ENCODE peak calls at places on chromosomes 12 and 14, in four cellular contexts. V is IMR-90; Y is effector memory CD4-positive, alpha-beta T cell; G is GM23338. D is an unnamed sample.
A peak's percentile ranks its signal among the peaks of the same experiment; 100 is the strongest.

GRCh38 chr14:99537399-99537798 is 56.2 kb downstream of the CCNK start:
- DNase-seq in Y (no peak), V (peak; percentile 83), G (peak; percentile 62), D (no peak)

GRCh38 chr12:120054293-120054692 is 62.3 kb downstream of the RAB35 start:
- DNase-seq in G (no peak), V (no peak), Y (no peak), D (no peak)

GRCh38 chr12:45575823-45576448 is 153.6 kb upstream of the ARID2 start:
- DNase-seq in Y (no peak), G (peak; percentile 11), V (no peak), D (no peak)

GRCh38 chr12:40168868-40169267 is 55.9 kb upstream of the LRRK2 start:
- DNase-seq in G (no peak), Y (no peak), V (no peak), D (no peak)

GRCh38 chr12:116009805-116010204 is 267.7 kb downstream of the MED13L start:
- DNase-seq in G (peak; percentile 56), V (no peak), Y (no peak), D (no peak)

GRCh38 chr14:49640540-49641417 is 5.7 kb upstream of the DNAAF2 start:
- DNase-seq in Y (no peak), V (no peak), G (no peak), D (no peak)

GRCh38 chr14:78519863-78520262 is 349.7 kb downstream of the NRXN3 start:
- DNase-seq in Y (no peak), V (peak; percentile 4), G (peak; percentile 73), D (peak; percentile 1)

GRCh38 chr14:36129181-36129580 is 47.3 kb downstream of the PTCSC3 start:
- DNase-seq in Y (no peak), G (peak; percentile 68), V (no peak), D (no peak)

GRCh38 chr12:123591702-123592481 is 7.5 kb downstream of the TMED2 start:
- DNase-seq in Y (no peak), V (peak; percentile 91), G (no peak), D (no peak)

GRCh38 chr14:94342334-94342934 is 19.3 kb upstream of the SERPINA6 start:
- DNase-seq in G (no peak), V (peak; percentile 99), Y (no peak), D (no peak)

GRCh38 chr14:52876311-52876710 is 74.5 kb downstream of the FERMT2 start:
- DNase-seq in Y (no peak), G (peak; percentile 47), V (peak; percentile 77), D (no peak)

GRCh38 chr14:28375295-28375694 is 391.3 kb upstream of the FOXG1 start:
- DNase-seq in Y (no peak), V (no peak), G (peak; percentile 76), D (no peak)

GRCh38 chr12:107388263-107388662 is 294.9 kb upstream of the CRY1 start:
- DNase-seq in Y (no peak), G (no peak), V (no peak), D (no peak)

GRCh38 chr14:94644102-94644535 is 31.9 kb downstream of the SERPINA3 start:
- DNase-seq in G (no peak), V (no peak), Y (no peak), D (no peak)

GRCh38 chr14:102848830-102849521 is 71.7 kb downstream of the TRAF3 start:
- DNase-seq in V (no peak), Y (no peak), G (no peak), D (no peak)

GRCh38 chr12:105330283-105330937 is at the start of gene C12orf75:
- DNase-seq in V (peak; percentile 68), Y (peak; percentile 80), G (peak; percentile 94), D (peak; percentile 85)

GRCh38 chr12:50862316-50862715 is 19.6 kb downstream of the TMPRSS12 start:
- DNase-seq in V (peak; percentile 77), Y (no peak), G (no peak), D (no peak)

GRCh38 chr12:111056618-111057521 is 136.5 kb upstream of the MYL2 start:
- DNase-seq in Y (peak; percentile 23), G (no peak), V (no peak), D (peak; percentile 80)

GRCh38 chr14:99687284-99688209 is 3.4 kb downstream of the CYP46A1 start:
- DNase-seq in V (no peak), Y (no peak), G (peak; percentile 82), D (peak; percentile 42)

GRCh38 chr14:74785056-74785613 is 22.0 kb downstream of the YLPM1 start:
- DNase-seq in G (no peak), V (no peak), Y (no peak), D (no peak)
- H3K36me3 ChIP-seq in G (peaks cover 38% of the 10 kb centered on the region), V (peaks cover 28% of the 10 kb centered on the region), Y (peaks cover 47% of the 10 kb centered on the region), D (peaks cover 33% of the 10 kb centered on the region)

GRCh38 chr14:68955164-68955921 is 23.8 kb downstream of the ACTN1 start:
- DNase-seq in G (no peak), Y (no peak), V (peak; percentile 42), D (no peak)
- H3K4me1 ChIP-seq in G (peaks cover 30% of the 10 kb centered on the region), Y (peaks cover 2% of the 10 kb centered on the region), V (peaks cover 61% of the 10 kb centered on the region), D (peaks cover 27% of the 10 kb centered on the region)

GRCh38 chr12:108933950-108934349 is 54.1 kb downstream of the DAO start:
- DNase-seq in Y (no peak), V (no peak), G (no peak), D (no peak)
- H3K27ac ChIP-seq in Y (no peak overlapping the region), V (no peak overlapping the region), G (no peak overlapping the region), D (no peak overlapping the region)

GRCh38 chr14:58476320-58476719 is 48.8 kb downstream of the KIAA0586 start:
- DNase-seq in V (no peak), G (no peak), Y (no peak), D (no peak)
- H3K36me3 ChIP-seq in V (peaks cover 5% of the 10 kb centered on the region), G (no peaks in the 10 kb centered on the region), Y (peaks cover 34% of the 10 kb centered on the region), D (peaks cover 21% of the 10 kb centered on the region)

DNA sequence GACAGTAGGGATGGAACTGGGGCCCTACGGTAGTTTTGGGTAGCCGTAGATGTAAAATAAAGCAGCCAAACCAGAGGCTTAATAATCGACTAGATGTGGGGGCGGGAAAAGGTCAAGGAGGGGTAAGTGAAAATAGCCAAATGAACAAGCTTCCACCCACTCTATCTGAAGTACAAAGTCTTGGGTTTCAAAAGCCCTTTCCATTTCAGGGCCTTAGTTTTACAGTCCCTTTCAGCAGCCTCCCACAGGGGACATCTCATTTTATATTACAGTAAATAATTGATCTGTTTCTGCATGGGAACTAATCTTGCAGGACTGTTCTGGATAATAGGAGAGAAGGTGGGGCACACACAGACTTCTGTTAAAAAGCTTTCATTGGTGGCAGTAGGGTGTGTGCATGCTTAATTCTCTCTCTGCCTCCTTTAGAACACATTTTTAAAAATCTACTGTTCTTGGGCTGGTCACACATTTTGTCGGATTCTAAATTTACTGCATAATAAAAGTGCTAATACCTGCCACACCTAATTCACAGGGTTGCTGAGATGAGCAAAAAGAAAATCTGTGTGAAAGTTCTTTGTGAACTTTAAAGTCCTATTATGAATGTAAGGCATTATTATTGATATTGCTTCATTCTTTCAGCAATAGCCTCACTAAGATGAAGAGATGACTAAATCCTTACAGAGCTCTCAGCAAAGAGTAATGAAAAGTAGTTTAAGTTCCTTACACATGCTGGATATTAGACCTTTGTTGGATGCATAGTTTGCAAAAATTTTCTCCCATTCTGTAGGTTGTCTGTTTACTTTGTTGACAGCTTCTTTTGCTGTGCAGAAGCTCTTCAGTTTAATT is 104.6 kb downstream of the ITPR2 start:
- DNase-seq in G (no peak), V (no peak), Y (no peak), D (no peak)
- H3K4me1 ChIP-seq in G (peaks cover 20% of the 10 kb centered on the region), V (peaks cover 1% of the 10 kb centered on the region), Y (no peaks in the 10 kb centered on the region), D (peaks cover 15% of the 10 kb centered on the region)

D was measured in CD4-positive, alpha-beta memory T cell.